ENCODE peak calls at places on chromosomes 5 and 9, in nine cellular contexts. R is right cardiac atrium; U is CD4-positive, alpha-beta T cell; V is activated naive CD4-positive, alpha-beta T cell treated with anti-CD3 and anti-CD28 coated beads, Interleukin-2, amount 50 U/mL, for 72 hours; T is left lung; Q is Right ventricle myocardium superior; X is effector memory CD8-positive, alpha-beta T cell; N is activated naive CD8-positive, alpha-beta T cell treated with anti-CD3 and anti-CD28 coated beads, Interleukin-2, amount 10 ng/mL, durations not matched to agents 7 days and 5 days; E is left cardiac atrium. M is an unnamed sample.

GRCh38 chr5:89281211-89281610 is 398.2 kb upstream of the MEF2C start:
- ATAC-seq in U (no peak), R (no peak), V (no peak), X (no peak), Q (no peak), T (no peak), N (no peak), E (peak; percentile 78), M (no peak)

GRCh38 chr5:56501949-56502557 is 268.9 kb upstream of the ANKRD55 start:
- ATAC-seq in N (no peak), U (no peak), V (peak; percentile 41), E (peak; percentile 61), T (no peak), Q (no peak), R (peak; percentile 59), X (no peak), M (peak; percentile 72)

GRCh38 chr5:135952683-135953082 is 2.1 kb downstream of the LECT2 start:
- ATAC-seq in Q (no peak), E (no peak), V (no peak), T (no peak), X (no peak), U (no peak), N (no peak), R (no peak), M (no peak)

GRCh38 chr5:148981353-148981752 is 81.5 kb downstream of the SH3TC2 start:
- ATAC-seq in V (no peak), X (no peak), E (no peak), Q (peak; percentile 7), U (no peak), R (no peak), N (no peak), T (no peak), M (no peak)

GRCh38 chr5:109922396-109922995 is 232.8 kb downstream of the MAN2A1 start:
- ATAC-seq in R (no peak), N (no peak), X (peak; percentile 27), U (no peak), E (no peak), T (peak; percentile 91), V (peak; percentile 46), Q (peak; percentile 36), M (peak; percentile 37)

GRCh38 chr9:35396560-35397215 is 93.2 kb upstream of the RUSC2 start:
- ATAC-seq in X (no peak), N (no peak), E (no peak), T (no peak), V (no peak), Q (peak; percentile 74), U (no peak), R (no peak), M (no peak)

GRCh38 chr5:62312036-62312435 is 6.0 kb downstream of the KIF2A start:
- ATAC-seq in Q (no peak), T (no peak), R (no peak), U (no peak), N (no peak), V (peak; percentile 27), E (no peak), X (no peak), M (peak; percentile 42)

GRCh38 chr5:1505506-1506241 is 18.1 kb downstream of the LPCAT1 start:
- ATAC-seq in R (no peak), U (no peak), X (no peak), N (no peak), T (peak; percentile 17), E (no peak), Q (no peak), V (no peak), M (no peak)

GRCh38 chr9:20640331-20641187 is 18.3 kb upstream of the MLLT3 start:
- ATAC-seq in R (peak; percentile 50), E (peak; percentile 64), N (peak; percentile 99), T (no peak), U (peak; percentile 86), Q (peak; percentile 63), X (peak; percentile 93), V (peak; percentile 92), M (peak; percentile 90)

GRCh38 chr5:124059200-124059599 is 547.2 kb downstream of the CSNK1G3 start:
- ATAC-seq in E (peak; percentile 78), N (no peak), Q (no peak), T (peak; percentile 28), R (no peak), V (no peak), U (no peak), X (no peak), M (no peak)

GRCh38 chr5:124650960-124651662 is 95.3 kb downstream of the ZNF608 start:
- ATAC-seq in X (no peak), U (no peak), E (peak; percentile 15), N (no peak), T (peak; percentile 2), V (no peak), R (peak; percentile 5), Q (peak; percentile 19), M (no peak)

GRCh38 chr9:87518702-87519335 is 21.2 kb downstream of the DAPK1 start:
- ATAC-seq in E (peak; percentile 91), N (no peak), V (no peak), T (peak; percentile 76), Q (peak; percentile 90), U (no peak), X (no peak), R (peak; percentile 95), M (no peak)

GRCh38 chr9:33233659-33234335 is 6.2 kb upstream of the SPINK4 start:
- ATAC-seq in T (peak; percentile 77), U (no peak), Q (no peak), E (peak; percentile 81), V (no peak), R (peak; percentile 29), N (no peak), X (no peak), M (peak; percentile 31)

GRCh38 chr5:53256746-53257145 is 147.2 kb upstream of the MOCS2 start:
- ATAC-seq in X (no peak), V (no peak), Q (no peak), N (no peak), E (peak; percentile 92), U (no peak), R (peak; percentile 43), T (no peak), M (no peak)

GRCh38 chr5:100694100-100694499 is 158.9 kb downstream of the FAM174A start:
- ATAC-seq in V (no peak), U (no peak), Q (no peak), N (no peak), T (no peak), R (no peak), X (peak; percentile 57), E (no peak), M (no peak)